ENCODE peak calls at places on chromosomes 12 and 14, in ten cellular contexts. B, T, E, G, Z, K, X, A, W and U are unnamed samples.

GRCh38 chr14:91867316-91867988 is at the start of gene TC2N:
- ATAC-seq in B (peak; percentile 59), T (no peak), E (peak; percentile 48), G (no peak), Z (no peak), K (peak; percentile 87), X (peak; percentile 52), A (peak; percentile 74), W (no peak), U (no peak)

GRCh38 chr12:114528766-114529165 is 122.8 kb upstream of the TBX5 start:
- ATAC-seq in B (no peak), T (no peak), E (no peak), G (no peak), Z (no peak), K (no peak), X (no peak), A (no peak), W (no peak), U (no peak)

GRCh38 chr12:112979281-112979680 is 962 bp downstream of the OAS2 start:
- ATAC-seq in B (peak; percentile 49), T (no peak), E (peak; percentile 45), G (no peak), Z (no peak), K (peak; percentile 65), X (peak; percentile 21), A (peak; percentile 45), W (peak; percentile 39), U (no peak)

GRCh38 chr12:83150465-83151189 is 463.9 kb downstream of the TMTC2 start:
- ATAC-seq in B (no peak), T (no peak), E (no peak), G (no peak), Z (no peak), K (no peak), X (no peak), A (no peak), W (no peak), U (no peak)

GRCh38 chr12:96233941-96234461 is 39.8 kb downstream of the ELK3 start:
- ATAC-seq in B (no peak), T (peak; percentile 69), E (no peak), G (peak; percentile 64), Z (no peak), K (no peak), X (no peak), A (no peak), W (peak; percentile 60), U (peak; percentile 88)

GRCh38 chr12:74292351-74293194 is 245.1 kb upstream of the ATXN7L3B start:
- ATAC-seq in B (no peak), T (no peak), E (no peak), G (no peak), Z (no peak), K (no peak), X (no peak), A (no peak), W (no peak), U (no peak)

GRCh38 chr14:88547386-88547780 is 7.4 kb downstream of the PTPN21 start:
- ATAC-seq in B (no peak), T (no peak), E (no peak), G (no peak), Z (no peak), K (no peak), X (no peak), A (no peak), W (no peak), U (no peak)

GRCh38 chr12:19196959-19197630 is 67.6 kb downstream of the PLEKHA5 start:
- ATAC-seq in B (no peak), T (no peak), E (no peak), G (no peak), Z (no peak), K (no peak), X (no peak), A (no peak), W (no peak), U (no peak)

GRCh38 chr14:94599656-94600004 is 12.6 kb upstream of the SERPINA3 start:
- ATAC-seq in B (no peak), T (no peak), E (no peak), G (no peak), Z (no peak), K (no peak), X (no peak), A (no peak), W (no peak), U (no peak)

GRCh38 chr14:43041207-43041606 is 1434.5 kb downstream of the LRFN5 start:
- ATAC-seq in B (no peak), T (no peak), E (no peak), G (no peak), Z (no peak), K (no peak), X (no peak), A (no peak), W (no peak), U (no peak)

GRCh38 chr12:41185946-41186345 is 2.2 kb upstream of the PDZRN4 start:
- ATAC-seq in B (no peak), T (no peak), E (no peak), G (no peak), Z (no peak), K (no peak), X (no peak), A (no peak), W (no peak), U (no peak)

GRCh38 chr14:22084393-22085281 is 411.0 kb upstream of the OR4E1 start:
- ATAC-seq in B (no peak), T (peak; percentile 78), E (peak; percentile 71), G (peak; percentile 66), Z (no peak), K (no peak), X (peak; percentile 34), A (no peak), W (peak; percentile 72), U (peak; percentile 32)

GRCh38 chr14:22393796-22394195 is 195.2 kb downstream of the DAD1 start:
- ATAC-seq in B (no peak), T (no peak), E (no peak), G (no peak), Z (no peak), K (no peak), X (no peak), A (no peak), W (no peak), U (no peak)

GRCh38 chr12:118058227-118058626 is 2.8 kb downstream of the WSB2 start:
- ATAC-seq in B (no peak), T (no peak), E (no peak), G (no peak), Z (no peak), K (no peak), X (no peak), A (no peak), W (no peak), U (no peak)

GRCh38 chr12:118748478-118749380 is 232.6 kb upstream of the SRRM4 start:
- ATAC-seq in B (no peak), T (no peak), E (no peak), G (no peak), Z (no peak), K (no peak), X (no peak), A (no peak), W (no peak), U (no peak)

GRCh38 chr12:27305673-27306504 is 26.7 kb upstream of the BMAL2 start:
- ATAC-seq in B (no peak), T (peak; percentile 35), E (no peak), G (peak; percentile 50), Z (no peak), K (no peak), X (no peak), A (peak; percentile 27), W (peak; percentile 44), U (no peak)

GRCh38 chr12:120479458-120479857 is 9.9 kb upstream of the SRSF9 start:
- ATAC-seq in B (no peak), T (no peak), E (no peak), G (no peak), Z (peak; percentile 64), K (no peak), X (no peak), A (no peak), W (no peak), U (no peak)

GRCh38 chr12:95083938-95084337 is 10.5 kb upstream of the NR2C1 start:
- ATAC-seq in B (no peak), T (peak; percentile 96), E (no peak), G (peak; percentile 78), Z (peak; percentile 94), K (no peak), X (no peak), A (no peak), W (no peak), U (peak; percentile 92)

GRCh38 chr14:69325646-69326265 is 65.8 kb downstream of the GALNT16 start:
- ATAC-seq in B (no peak), T (no peak), E (no peak), G (peak; percentile 75), Z (no peak), K (no peak), X (no peak), A (no peak), W (no peak), U (no peak)

GRCh38 chr12:115709410-115710065 is 568.0 kb downstream of the MED13L start:
- ATAC-seq in B (no peak), T (no peak), E (no peak), G (no peak), Z (no peak), K (no peak), X (no peak), A (no peak), W (peak; percentile 31), U (no peak)

GRCh38 chr12:56336361-56337167 is 2.1 kb upstream of the IL23A start:
- ATAC-seq in B (no peak), T (no peak), E (no peak), G (no peak), Z (no peak), K (no peak), X (no peak), A (no peak), W (no peak), U (no peak)

GRCh38 chr14:88025350-88025749 is 20.4 kb downstream of the GPR65 start:
- ATAC-seq in B (no peak), T (no peak), E (no peak), G (no peak), Z (no peak), K (no peak), X (no peak), A (no peak), W (no peak), U (no peak)

GRCh38 chr12:12480074-12480473 is 82.6 kb downstream of the DUSP16 start:
- ATAC-seq in B (peak; percentile 63), T (no peak), E (no peak), G (no peak), Z (no peak), K (no peak), X (no peak), A (no peak), W (no peak), U (no peak)

GRCh38 chr12:8819676-8819980 is 2.8 kb upstream of the A2ML1 start:
- ATAC-seq in B (no peak), T (peak; percentile 61), E (no peak), G (no peak), Z (no peak), K (no peak), X (no peak), A (no peak), W (peak; percentile 80), U (no peak)

GRCh38 chr14:83290447-83290846 is 1756.8 kb upstream of the SEL1L start:
- ATAC-seq in B (no peak), T (no peak), E (no peak), G (no peak), Z (no peak), K (no peak), X (no peak), A (no peak), W (no peak), U (no peak)

GRCh38 chr14:34231626-34232025 is 230.4 kb downstream of the SPTSSA start:
- ATAC-seq in B (no peak), T (no peak), E (no peak), G (no peak), Z (no peak), K (no peak), X (no peak), A (no peak), W (no peak), U (no peak)

GRCh38 chr12:51683763-51684357 is 92.8 kb downstream of the SCN8A start:
- ATAC-seq in B (no peak), T (peak; percentile 53), E (no peak), G (peak; percentile 84), Z (no peak), K (no peak), X (no peak), A (no peak), W (peak; percentile 93), U (no peak)

GRCh38 chr14:89139404-89140247 is 277.4 kb downstream of the FOXN3 start:
- ATAC-seq in B (no peak), T (no peak), E (no peak), G (no peak), Z (no peak), K (no peak), X (no peak), A (no peak), W (no peak), U (no peak)